ENCODE peak calls at places on chromosome 18, in eight cellular contexts. M is BE2C; F is NCI-H1105 treated with DMSO at 0.1 percent for 48 hours; J is amygdala; Z is kidney glomerular epithelial cell; G is stimulated activated CD8-positive, alpha-beta memory T cell treated with anti-CD3 and anti-CD28 coated beads, Interleukin-15, amount 100 ng/mL, for 1 hour; U is T-cell; A is HFFc6. R is an unnamed sample.

GRCh38 chr18:8668381-8668780 is 37.0 kb upstream of the MTCL1 start:
- DNase-seq in M (no peak), F (no peak), J (no peak), Z (no peak), G (no peak), U (no peak), A (no peak), R (no peak)

GRCh38 chr18:37710731-37711130 is 145.1 kb upstream of the CELF4 start:
- DNase-seq in M (no peak), F (peak; percentile 88), J (no peak), Z (no peak), G (no peak), U (no peak), A (no peak), R (no peak)

GRCh38 chr18:43265465-43265864 is 11.8 kb downstream of the SYT4 start:
- DNase-seq in M (no peak), F (no peak), J (no peak), Z (no peak), G (no peak), U (no peak), A (no peak), R (no peak)

GRCh38 chr18:48137354-48138208 is 207.1 kb upstream of the SMAD2 start:
- DNase-seq in M (no peak), F (peak; percentile 27), J (no peak), Z (peak; percentile 54), G (no peak), U (no peak), A (no peak), R (no peak)

GRCh38 chr18:34866739-34867138 is 156.6 kb downstream of the DTNA start:
- DNase-seq in M (no peak), F (no peak), J (no peak), Z (peak; percentile 1), G (no peak), U (no peak), A (no peak), R (no peak)

GRCh38 chr18:22703883-22704626 is 229.1 kb upstream of the RBBP8 start:
- DNase-seq in M (peak; percentile 15), F (peak; percentile 66), J (no peak), Z (peak; percentile 72), G (no peak), U (no peak), A (peak; percentile 44), R (peak; percentile 75)

GRCh38 chr18:21452808-21453511 is 147.5 kb downstream of the ESCO1 start:
- DNase-seq in M (no peak), F (peak; percentile 69), J (no peak), Z (no peak), G (no peak), U (no peak), A (peak; percentile 29), R (no peak)

GRCh38 chr18:59954746-59955145 is 55.0 kb downstream of the PMAIP1 start:
- DNase-seq in M (no peak), F (no peak), J (no peak), Z (no peak), G (no peak), U (no peak), A (peak; percentile 52), R (no peak)

GRCh38 chr18:79916546-79917350 is 34.7 kb downstream of the SLC66A2 start:
- DNase-seq in M (no peak), F (no peak), J (no peak), Z (no peak), G (no peak), U (no peak), A (no peak), R (no peak)

GRCh38 chr18:30234755-30235154 is 807.8 kb downstream of the DSC3 start:
- DNase-seq in M (no peak), F (no peak), J (no peak), Z (no peak), G (no peak), U (no peak), A (no peak), R (no peak)

GRCh38 chr18:38648184-38648583 is 1082.6 kb upstream of the CELF4 start:
- DNase-seq in M (no peak), F (no peak), J (no peak), Z (no peak), G (no peak), U (no peak), A (no peak), R (no peak)

GRCh38 chr18:22668496-22668895 is 250.8 kb upstream of the CTAGE1 start:
- DNase-seq in M (no peak), F (no peak), J (no peak), Z (no peak), G (no peak), U (no peak), A (no peak), R (no peak)

GRCh38 chr18:73842795-73843394 is 304.7 kb downstream of the FBXO15 start:
- DNase-seq in M (peak; percentile 22), F (peak; percentile 65), J (peak; percentile 34), Z (peak; percentile 42), G (peak; percentile 9), U (no peak), A (peak; percentile 50), R (peak; percentile 56)

GRCh38 chr18:76005632-76006031 is 489.4 kb downstream of the ZNF516 start:
- DNase-seq in M (no peak), F (peak; percentile 35), J (no peak), Z (no peak), G (no peak), U (no peak), A (no peak), R (no peak)

GRCh38 chr18:63236990-63237389 is 82.6 kb downstream of the BCL2 start:
- DNase-seq in M (no peak), F (no peak), J (no peak), Z (no peak), G (no peak), U (no peak), A (no peak), R (no peak)

GRCh38 chr18:49628993-49629795 is 67.3 kb downstream of the LIPG start:
- DNase-seq in M (no peak), F (no peak), J (peak; percentile 44), Z (no peak), G (no peak), U (no peak), A (no peak), R (no peak)

GRCh38 chr18:44520981-44521672 is 159.6 kb upstream of the SETBP1 start:
- DNase-seq in M (no peak), F (no peak), J (no peak), Z (peak; percentile 7), G (no peak), U (no peak), A (no peak), R (no peak)

GRCh38 chr18:5455644-5456043 is 88.2 kb downstream of the EPB41L3 start:
- DNase-seq in M (no peak), F (no peak), J (no peak), Z (no peak), G (no peak), U (no peak), A (no peak), R (no peak)

GRCh38 chr18:48934708-48935432 is 15.9 kb downstream of the SMAD7 start:
- DNase-seq in M (no peak), F (no peak), J (peak; percentile 31), Z (no peak), G (no peak), U (no peak), A (no peak), R (peak; percentile 75)

GRCh38 chr18:55732227-55733106 is 144.5 kb upstream of the TCF4 start:
- DNase-seq in M (no peak), F (no peak), J (no peak), Z (no peak), G (no peak), U (no peak), A (no peak), R (no peak)

GRCh38 chr18:67216846-67217245 is 299.7 kb downstream of the DSEL start:
- DNase-seq in M (no peak), F (no peak), J (no peak), Z (no peak), G (no peak), U (no peak), A (no peak), R (no peak)

GRCh38 chr18:8705280-8705940 is at the start of gene MTCL1:
- DNase-seq in M (peak; percentile 50), F (peak; percentile 25), J (no peak), Z (peak; percentile 40), G (no peak), U (peak; percentile 13), A (peak; percentile 53), R (peak; percentile 76)

GRCh38 chr18:77069931-77070330 is 62.7 kb downstream of the MBP start:
- DNase-seq in M (no peak), F (no peak), J (no peak), Z (no peak), G (no peak), U (no peak), A (no peak), R (no peak)

GRCh38 chr18:79393181-79393598 is 2.5 kb upstream of the NFATC1 start:
- DNase-seq in M (no peak), F (peak; percentile 64), J (no peak), Z (no peak), G (no peak), U (no peak), A (no peak), R (no peak)

GRCh38 chr18:74261053-74261452 is 30.7 kb downstream of the CYB5A start:
- DNase-seq in M (no peak), F (no peak), J (no peak), Z (no peak), G (no peak), U (no peak), A (no peak), R (no peak)

GRCh38 chr18:59419386-59419785 is 60.3 kb upstream of the LMAN1 start:
- DNase-seq in M (no peak), F (peak; percentile 91), J (no peak), Z (no peak), G (no peak), U (no peak), A (no peak), R (no peak)

GRCh38 chr18:58761241-58761969 is 90.1 kb downstream of the MALT1 start:
- DNase-seq in M (no peak), F (no peak), J (no peak), Z (no peak), G (no peak), U (no peak), A (no peak), R (peak; percentile 75)

R was measured in GM13976.